ENCODE peak calls at places on chromosomes 16 and 17, in seven cellular contexts. H is HFF-Myc, Y is omental fat pad, E is endothelial cell, N is cardiac muscle cell, G is fibroblast of mammary gland, M is DND-41. X is an unnamed sample.

GRCh38 chr17:77212833-77213777 is 72.3 kb downstream of the SEC14L1 start:
- DNase-seq in H (no peak), Y (no peak), E (no peak), N (no peak), G (no peak), M (no peak), X (no peak)

GRCh38 chr16:84340305-84341040 is 27.9 kb upstream of the ATP2C2 start:
- DNase-seq in H (no peak), Y (no peak), E (no peak), N (peak), G (peak), M (no peak), X (no peak)

GRCh38 chr16:89502319-89502843 is 5.8 kb upstream of the SPG7 start:
- DNase-seq in H (no peak), Y (no peak), E (no peak), N (peak), G (no peak), M (no peak), X (no peak)

GRCh38 chr17:65917560-65917959 is 274.4 kb downstream of the CEP112 start:
- DNase-seq in H (no peak), Y (no peak), E (no peak), N (no peak), G (no peak), M (no peak), X (no peak)

GRCh38 chr16:71846443-71846842 is 667 bp downstream of the ATXN1L start:
- DNase-seq in H (no peak), Y (no peak), E (no peak), N (peak), G (peak), M (peak), X (no peak)

GRCh38 chr16:83895942-83896341 is 3.0 kb upstream of the MLYCD start:
- DNase-seq in H (no peak), Y (no peak), E (no peak), N (no peak), G (no peak), M (no peak), X (no peak)

GRCh38 chr16:89918453-89919347 is at the start of gene MC1R:
- DNase-seq in H (no peak), Y (no peak), E (peak), N (peak), G (peak), M (no peak), X (no peak)

GRCh38 chr17:47205419-47205963 is 3.7 kb upstream of the MYL4 start:
- DNase-seq in H (no peak), Y (no peak), E (no peak), N (peak), G (peak), M (peak), X (no peak)

GRCh38 chr16:89269805-89270665 is 52.5 kb downstream of the ZNF778 start:
- DNase-seq in H (no peak), Y (no peak), E (no peak), N (no peak), G (peak), M (no peak), X (no peak)

GRCh38 chr17:76141212-76142043 is at the start of gene FOXJ1:
- DNase-seq in H (peak), Y (peak), E (peak), N (peak), G (peak), M (peak), X (peak)

GRCh38 chr17:76140661-76141211 is 309 bp downstream of the FOXJ1 start:
- DNase-seq in H (no peak), Y (no peak), E (no peak), N (no peak), G (no peak), M (no peak), X (no peak)

GRCh38 chr17:76139261-76139752 is 1.7 kb downstream of the FOXJ1 start:
- DNase-seq in H (no peak), Y (no peak), E (no peak), N (no peak), G (no peak), M (no peak), X (no peak)

GRCh38 chr17:76138896-76139248 is 2.2 kb downstream of the FOXJ1 start:
- DNase-seq in H (no peak), Y (no peak), E (no peak), N (no peak), G (no peak), M (no peak), X (no peak)

GRCh38 chr17:76139801-76140660 is 1.0 kb downstream of the FOXJ1 start:
- DNase-seq in H (no peak), Y (no peak), E (peak), N (no peak), G (peak), M (no peak), X (no peak)
- TF ChIP-seq CTCF in H (no peak), Y (no peak), E (no peak), N (no peak), G (no peak), M (no peak), X (peak)

DNA sequence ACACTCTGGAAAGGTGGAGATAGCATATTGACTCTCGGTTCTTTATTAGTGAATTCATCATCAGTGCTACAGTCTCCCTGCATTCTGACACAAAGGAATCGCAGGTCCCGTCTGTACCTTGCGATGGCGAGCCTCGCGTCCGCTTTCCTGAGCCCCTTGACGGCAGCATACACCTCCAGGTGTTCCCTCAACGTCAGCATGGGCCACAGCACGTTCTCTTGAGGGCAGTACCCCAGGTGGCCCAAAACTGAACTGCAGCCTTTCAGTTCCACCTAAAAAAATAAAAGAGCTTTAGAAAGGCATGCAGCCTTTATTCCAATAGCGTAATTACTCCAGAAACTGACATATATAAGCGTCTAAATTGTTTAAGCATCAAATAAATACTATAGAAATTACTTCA is 24.2 kb upstream of the ABCA9 start:
- DNase-seq in H (no peak), Y (no peak), E (peak), N (no peak), G (no peak), M (no peak), X (no peak)
- TF ChIP-seq CTCF in H (peak), Y (no peak), E (peak), N (peak), G (peak), M (peak), X (peak)

DNA sequence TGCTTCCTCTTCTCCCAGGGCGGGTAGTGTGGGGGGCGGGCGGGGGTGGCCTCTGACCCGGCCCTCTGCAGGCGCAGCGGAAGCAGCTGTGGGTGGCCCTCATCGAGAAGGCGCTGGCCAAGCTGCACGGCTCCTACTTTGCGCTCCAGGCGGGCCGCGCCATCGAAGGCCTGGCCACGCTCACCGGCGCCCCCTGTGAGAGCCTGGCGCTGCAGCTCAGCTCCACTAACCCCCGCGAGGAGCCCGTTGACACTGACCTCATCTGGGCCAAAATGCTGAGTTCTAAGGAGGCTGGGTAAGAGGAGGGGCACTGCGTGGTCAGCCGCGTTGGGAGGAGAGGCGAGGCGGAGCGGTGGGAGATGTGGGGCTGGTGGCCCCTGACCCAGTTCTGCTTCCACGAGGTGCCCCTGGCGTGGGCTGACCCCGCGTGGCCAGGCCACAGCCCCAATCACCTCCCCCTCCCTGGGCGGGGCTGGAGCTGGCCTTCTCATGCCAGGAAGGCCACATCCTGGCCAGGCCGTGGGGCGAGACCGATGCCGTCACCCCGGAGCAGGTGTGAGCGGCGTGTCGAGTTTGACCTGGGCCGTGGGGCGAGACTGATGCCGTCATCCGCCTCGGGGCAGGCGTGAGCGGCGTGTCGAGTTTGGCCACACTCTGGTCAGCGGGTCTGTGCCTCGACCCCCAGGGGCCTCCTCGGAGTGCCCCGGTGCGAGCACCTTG is 10.5 kb upstream of the PRR35 start:
- DNase-seq in H (no peak), Y (no peak), E (no peak), N (no peak), G (no peak), M (no peak), X (no peak)
- TF ChIP-seq CTCF in H (peak), Y (no peak), E (peak), N (peak), G (no peak), M (peak), X (no peak)

GRCh38 chr17:67274466-67274865 is 29.5 kb upstream of the HELZ start:
- DNase-seq in H (no peak), Y (no peak), E (no peak), N (no peak), G (no peak), M (no peak), X (no peak)

GRCh38 chr17:67279115-67279514 is 34.1 kb upstream of the HELZ start:
- DNase-seq in H (no peak), Y (no peak), E (no peak), N (no peak), G (no peak), M (no peak), X (no peak)

GRCh38 chr17:67273900-67274299 is 28.9 kb upstream of the HELZ start:
- DNase-seq in H (no peak), Y (no peak), E (no peak), N (no peak), G (no peak), M (no peak), X (no peak)

GRCh38 chr17:67278363-67278762 is 33.4 kb upstream of the HELZ start:
- DNase-seq in H (no peak), Y (no peak), E (no peak), N (no peak), G (no peak), M (no peak), X (no peak)

DNA sequence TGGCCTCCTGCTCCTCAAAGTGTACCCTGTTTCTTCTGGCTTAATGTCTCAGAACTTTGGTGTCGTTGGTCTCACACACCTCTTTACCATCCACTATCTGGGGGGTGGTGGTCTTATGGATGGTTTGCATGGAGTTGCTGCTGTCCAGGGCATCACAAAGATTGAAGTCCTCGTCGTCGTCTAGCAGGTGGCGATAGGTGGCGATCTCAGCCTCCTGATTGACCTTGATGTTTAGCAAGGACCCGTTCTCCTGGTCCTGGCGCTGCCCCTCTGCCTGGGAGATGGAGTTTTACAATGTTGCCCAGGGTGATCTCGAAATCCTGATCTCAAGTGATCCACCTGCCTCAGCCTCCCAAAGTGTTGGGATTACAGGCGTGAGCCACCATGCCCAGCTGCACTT is 31.1 kb upstream of the HELZ start:
- DNase-seq in H (no peak), Y (no peak), E (peak), N (peak), G (no peak), M (no peak), X (no peak)
- TF ChIP-seq CTCF in H (no peak), Y (no peak), E (no peak), N (no peak), G (no peak), M (no peak), X (peak)

GRCh38 chr17:39672522-39673334 is 4.5 kb downstream of the PNMT start:
- DNase-seq in H (no peak), Y (no peak), E (no peak), N (no peak), G (no peak), M (no peak), X (no peak)
- TF ChIP-seq CTCF in H (no peak), Y (no peak), E (no peak), N (no peak), G (no peak), M (no peak), X (peak)